ENCODE peak calls at places on chromosomes 2 and 18, in six cellular contexts. One of them, this sample, is unnamed. For H3K4me1, the result is how much of the 10 kb centered on the place peaks cover.

GRCh38 chr18:7812431-7813063 is 245.4 kb downstream of the PTPRM start:
- DNase-seq in tibial artery: no peak
- DNase-seq in uterus: no peak
- DNase-seq in effector memory CD4-positive, alpha-beta T cell: no peak
- DNase-seq in PC-9: peak
- DNase-seq in lower lobe of right lung: no peak
- DNase-seq in this sample: no peak

GRCh38 chr2:50196775-50197482 is 835.0 kb downstream of the NRXN1 start:
- DNase-seq in lower lobe of right lung: no peak
- DNase-seq in PC-9: no peak
- DNase-seq in effector memory CD4-positive, alpha-beta T cell: no peak
- DNase-seq in tibial artery: no peak
- DNase-seq in uterus: no peak
- DNase-seq in this sample: no peak

GRCh38 chr18:36382151-36382550 is 84.6 kb downstream of the FHOD3 start:
- DNase-seq in tibial artery: no peak
- DNase-seq in uterus: no peak
- DNase-seq in lower lobe of right lung: no peak
- DNase-seq in effector memory CD4-positive, alpha-beta T cell: no peak
- DNase-seq in PC-9: no peak
- DNase-seq in this sample: no peak

GRCh38 chr2:219887870-219888269 is 260.4 kb downstream of the SLC4A3 start:
- DNase-seq in effector memory CD4-positive, alpha-beta T cell: no peak
- DNase-seq in lower lobe of right lung: no peak
- DNase-seq in PC-9: no peak
- DNase-seq in tibial artery: no peak
- DNase-seq in uterus: no peak
- DNase-seq in this sample: no peak

GRCh38 chr18:47050468-47050867 is 15.0 kb upstream of the ELOA2 start:
- DNase-seq in effector memory CD4-positive, alpha-beta T cell: no peak
- DNase-seq in PC-9: peak
- DNase-seq in lower lobe of right lung: no peak
- DNase-seq in tibial artery: no peak
- DNase-seq in uterus: no peak
- DNase-seq in this sample: no peak

GRCh38 chr2:213251618-213252017 is 32.6 kb upstream of the SPAG16 start:
- DNase-seq in lower lobe of right lung: no peak
- DNase-seq in uterus: no peak
- DNase-seq in PC-9: no peak
- DNase-seq in effector memory CD4-positive, alpha-beta T cell: no peak
- DNase-seq in tibial artery: no peak
- DNase-seq in this sample: no peak

GRCh38 chr2:227183657-227184367 is 19.4 kb downstream of the COL4A3 start:
- DNase-seq in tibial artery: no peak
- DNase-seq in uterus: no peak
- DNase-seq in PC-9: no peak
- DNase-seq in lower lobe of right lung: peak
- DNase-seq in effector memory CD4-positive, alpha-beta T cell: no peak
- DNase-seq in this sample: no peak

GRCh38 chr18:2911533-2911932 is 64.7 kb downstream of the EMILIN2 start:
- DNase-seq in PC-9: no peak
- DNase-seq in lower lobe of right lung: no peak
- DNase-seq in uterus: no peak
- DNase-seq in tibial artery: no peak
- DNase-seq in effector memory CD4-positive, alpha-beta T cell: no peak
- DNase-seq in this sample: no peak

GRCh38 chr2:169291517-169291916 is 70.8 kb downstream of the LRP2 start:
- DNase-seq in tibial artery: no peak
- DNase-seq in lower lobe of right lung: no peak
- DNase-seq in effector memory CD4-positive, alpha-beta T cell: no peak
- DNase-seq in uterus: no peak
- DNase-seq in PC-9: no peak
- DNase-seq in this sample: no peak

GRCh38 chr2:172556284-172557033 is 569 bp downstream of the PDK1 start:
- DNase-seq in lower lobe of right lung: peak
- DNase-seq in uterus: peak
- DNase-seq in PC-9: peak
- DNase-seq in effector memory CD4-positive, alpha-beta T cell: peak
- DNase-seq in tibial artery: peak
- DNase-seq in this sample: peak

GRCh38 chr2:107635883-107636282 is 190.8 kb upstream of the RGPD4 start:
- DNase-seq in PC-9: no peak
- DNase-seq in effector memory CD4-positive, alpha-beta T cell: no peak
- DNase-seq in uterus: no peak
- DNase-seq in tibial artery: no peak
- DNase-seq in lower lobe of right lung: no peak
- DNase-seq in this sample: no peak

GRCh38 chr2:196324212-196324611 is 152.8 kb upstream of the STK17B start:
- DNase-seq in uterus: no peak
- DNase-seq in tibial artery: no peak
- DNase-seq in effector memory CD4-positive, alpha-beta T cell: no peak
- DNase-seq in lower lobe of right lung: no peak
- DNase-seq in PC-9: no peak
- DNase-seq in this sample: no peak

GRCh38 chr18:79760348-79760747 is 37.4 kb upstream of the KCNG2 start:
- DNase-seq in uterus: no peak
- DNase-seq in PC-9: no peak
- DNase-seq in lower lobe of right lung: no peak
- DNase-seq in tibial artery: no peak
- DNase-seq in effector memory CD4-positive, alpha-beta T cell: no peak
- DNase-seq in this sample: no peak

GRCh38 chr2:200356306-200356705 is 49.8 kb downstream of the SPATS2L start:
- DNase-seq in PC-9: no peak
- DNase-seq in effector memory CD4-positive, alpha-beta T cell: no peak
- DNase-seq in lower lobe of right lung: no peak
- DNase-seq in tibial artery: no peak
- DNase-seq in uterus: no peak
- DNase-seq in this sample: no peak
- H3K4me3 ChIP-seq in PC-9: no peak
- H3K4me3 ChIP-seq in effector memory CD4-positive, alpha-beta T cell: no peak
- H3K4me3 ChIP-seq in lower lobe of right lung: no peak
- H3K4me3 ChIP-seq in tibial artery: no peak
- H3K4me3 ChIP-seq in uterus: no peak
- H3K4me3 ChIP-seq in this sample: no peak

GRCh38 chr2:224556381-224556780 is 28.8 kb downstream of the CUL3 start:
- DNase-seq in uterus: no peak
- DNase-seq in PC-9: no peak
- DNase-seq in tibial artery: no peak
- DNase-seq in effector memory CD4-positive, alpha-beta T cell: no peak
- DNase-seq in lower lobe of right lung: no peak
- DNase-seq in this sample: no peak
- H3K4me1 ChIP-seq in uterus: under half
- H3K4me1 ChIP-seq in PC-9: under half
- H3K4me1 ChIP-seq in tibial artery: half or more
- H3K4me1 ChIP-seq in effector memory CD4-positive, alpha-beta T cell: under half
- H3K4me1 ChIP-seq in lower lobe of right lung: under half
- H3K4me1 ChIP-seq in this sample: under half

DNA sequence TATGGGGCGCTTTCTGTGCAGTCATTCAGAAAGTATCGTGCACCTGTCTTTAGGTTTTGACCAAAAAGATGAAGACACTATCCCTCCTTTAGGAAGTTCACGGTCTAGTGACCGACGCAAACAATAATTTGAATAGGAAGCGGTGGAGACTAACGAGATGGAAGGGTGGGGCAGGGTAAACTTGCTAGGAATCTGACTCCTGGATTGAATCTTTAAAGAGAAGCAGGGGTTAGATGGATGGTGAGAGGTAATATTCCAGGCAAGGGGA is 636 bp upstream of the TXNL1 start:
- DNase-seq in PC-9: no peak
- DNase-seq in effector memory CD4-positive, alpha-beta T cell: no peak
- DNase-seq in tibial artery: no peak
- DNase-seq in uterus: no peak
- DNase-seq in lower lobe of right lung: no peak
- DNase-seq in this sample: no peak
- H3K4me3 ChIP-seq in PC-9: peak
- H3K4me3 ChIP-seq in effector memory CD4-positive, alpha-beta T cell: peak
- H3K4me3 ChIP-seq in tibial artery: peak
- H3K4me3 ChIP-seq in uterus: peak
- H3K4me3 ChIP-seq in lower lobe of right lung: peak
- H3K4me3 ChIP-seq in this sample: peak

DNA sequence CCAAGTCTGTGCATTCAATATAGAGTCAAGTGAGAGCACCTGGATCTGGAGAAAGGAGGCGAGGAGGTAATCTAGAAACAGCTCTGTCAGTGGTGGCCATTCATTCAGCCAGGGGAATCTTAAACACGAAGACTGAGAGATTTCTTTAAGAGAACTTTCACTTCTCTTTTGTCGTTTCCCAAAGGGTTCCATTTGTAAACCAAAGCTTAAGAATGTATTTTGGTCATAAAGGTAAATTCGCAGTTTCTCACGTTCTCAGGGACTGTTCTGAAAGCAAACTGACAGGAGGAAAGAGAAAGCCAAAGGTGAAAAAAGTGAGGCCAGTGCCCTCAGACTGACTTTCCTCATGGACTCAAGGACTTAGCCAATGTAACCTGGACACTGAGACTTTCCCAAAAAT is 513.5 kb downstream of the CMPK2 start:
- DNase-seq in uterus: no peak
- DNase-seq in lower lobe of right lung: no peak
- DNase-seq in tibial artery: no peak
- DNase-seq in PC-9: no peak
- DNase-seq in effector memory CD4-positive, alpha-beta T cell: no peak
- DNase-seq in this sample: no peak
- H3K4me1 ChIP-seq in uterus: under half
- H3K4me1 ChIP-seq in lower lobe of right lung: under half
- H3K4me1 ChIP-seq in tibial artery: under half
- H3K4me1 ChIP-seq in PC-9: under half
- H3K4me1 ChIP-seq in effector memory CD4-positive, alpha-beta T cell: under half
- H3K4me1 ChIP-seq in this sample: under half

GRCh38 chr18:75220786-75221355 is 10.3 kb downstream of the TSHZ1 start:
- DNase-seq in tibial artery: no peak
- DNase-seq in uterus: no peak
- DNase-seq in effector memory CD4-positive, alpha-beta T cell: no peak
- DNase-seq in lower lobe of right lung: no peak
- DNase-seq in PC-9: no peak
- DNase-seq in this sample: no peak

GRCh38 chr18:75219684-75220083 is 9.1 kb downstream of the TSHZ1 start:
- DNase-seq in tibial artery: no peak
- DNase-seq in lower lobe of right lung: no peak
- DNase-seq in effector memory CD4-positive, alpha-beta T cell: no peak
- DNase-seq in PC-9: no peak
- DNase-seq in uterus: no peak
- DNase-seq in this sample: no peak

GRCh38 chr18:75221902-75222301 is 11.3 kb downstream of the TSHZ1 start:
- DNase-seq in effector memory CD4-positive, alpha-beta T cell: no peak
- DNase-seq in tibial artery: no peak
- DNase-seq in uterus: no peak
- DNase-seq in lower lobe of right lung: no peak
- DNase-seq in PC-9: no peak
- DNase-seq in this sample: no peak

GRCh38 chr18:75223687-75224347 is 13.2 kb downstream of the TSHZ1 start:
- DNase-seq in uterus: no peak
- DNase-seq in lower lobe of right lung: no peak
- DNase-seq in tibial artery: no peak
- DNase-seq in PC-9: no peak
- DNase-seq in effector memory CD4-positive, alpha-beta T cell: no peak
- DNase-seq in this sample: no peak

GRCh38 chr18:75221397-75221796 is 10.8 kb downstream of the TSHZ1 start:
- DNase-seq in tibial artery: no peak
- DNase-seq in uterus: no peak
- DNase-seq in PC-9: no peak
- DNase-seq in lower lobe of right lung: no peak
- DNase-seq in effector memory CD4-positive, alpha-beta T cell: no peak
- DNase-seq in this sample: no peak
- H3K4me3 ChIP-seq in tibial artery: no peak
- H3K4me3 ChIP-seq in uterus: no peak
- H3K4me3 ChIP-seq in PC-9: no peak
- H3K4me3 ChIP-seq in lower lobe of right lung: no peak
- H3K4me3 ChIP-seq in effector memory CD4-positive, alpha-beta T cell: no peak
- H3K4me3 ChIP-seq in this sample: no peak

GRCh38 chr2:217952409-217952808 is 50.4 kb downstream of the TNS1 start:
- DNase-seq in lower lobe of right lung: no peak
- DNase-seq in PC-9: no peak
- DNase-seq in uterus: peak
- DNase-seq in tibial artery: peak
- DNase-seq in effector memory CD4-positive, alpha-beta T cell: no peak
- DNase-seq in this sample: no peak

GRCh38 chr2:217953011-217953481 is 49.7 kb downstream of the TNS1 start:
- DNase-seq in PC-9: no peak
- DNase-seq in uterus: peak
- DNase-seq in effector memory CD4-positive, alpha-beta T cell: no peak
- DNase-seq in lower lobe of right lung: peak
- DNase-seq in tibial artery: peak
- DNase-seq in this sample: no peak

GRCh38 chr2:217951091-217951490 is 51.7 kb downstream of the TNS1 start:
- DNase-seq in uterus: peak
- DNase-seq in lower lobe of right lung: no peak
- DNase-seq in effector memory CD4-positive, alpha-beta T cell: no peak
- DNase-seq in tibial artery: no peak
- DNase-seq in PC-9: no peak
- DNase-seq in this sample: no peak

GRCh38 chr2:217950401-217950871 is 52.4 kb downstream of the TNS1 start:
- DNase-seq in tibial artery: peak
- DNase-seq in effector memory CD4-positive, alpha-beta T cell: no peak
- DNase-seq in lower lobe of right lung: no peak
- DNase-seq in PC-9: no peak
- DNase-seq in uterus: peak
- DNase-seq in this sample: no peak

GRCh38 chr2:217951521-217952247 is 51.1 kb downstream of the TNS1 start:
- DNase-seq in uterus: peak
- DNase-seq in PC-9: peak
- DNase-seq in lower lobe of right lung: peak
- DNase-seq in tibial artery: peak
- DNase-seq in effector memory CD4-positive, alpha-beta T cell: no peak
- DNase-seq in this sample: peak
- H3K4me1 ChIP-seq in uterus: under half
- H3K4me1 ChIP-seq in PC-9: under half
- H3K4me1 ChIP-seq in lower lobe of right lung: half or more
- H3K4me1 ChIP-seq in tibial artery: half or more
- H3K4me1 ChIP-seq in effector memory CD4-positive, alpha-beta T cell: under half
- H3K4me1 ChIP-seq in this sample: half or more

DNA sequence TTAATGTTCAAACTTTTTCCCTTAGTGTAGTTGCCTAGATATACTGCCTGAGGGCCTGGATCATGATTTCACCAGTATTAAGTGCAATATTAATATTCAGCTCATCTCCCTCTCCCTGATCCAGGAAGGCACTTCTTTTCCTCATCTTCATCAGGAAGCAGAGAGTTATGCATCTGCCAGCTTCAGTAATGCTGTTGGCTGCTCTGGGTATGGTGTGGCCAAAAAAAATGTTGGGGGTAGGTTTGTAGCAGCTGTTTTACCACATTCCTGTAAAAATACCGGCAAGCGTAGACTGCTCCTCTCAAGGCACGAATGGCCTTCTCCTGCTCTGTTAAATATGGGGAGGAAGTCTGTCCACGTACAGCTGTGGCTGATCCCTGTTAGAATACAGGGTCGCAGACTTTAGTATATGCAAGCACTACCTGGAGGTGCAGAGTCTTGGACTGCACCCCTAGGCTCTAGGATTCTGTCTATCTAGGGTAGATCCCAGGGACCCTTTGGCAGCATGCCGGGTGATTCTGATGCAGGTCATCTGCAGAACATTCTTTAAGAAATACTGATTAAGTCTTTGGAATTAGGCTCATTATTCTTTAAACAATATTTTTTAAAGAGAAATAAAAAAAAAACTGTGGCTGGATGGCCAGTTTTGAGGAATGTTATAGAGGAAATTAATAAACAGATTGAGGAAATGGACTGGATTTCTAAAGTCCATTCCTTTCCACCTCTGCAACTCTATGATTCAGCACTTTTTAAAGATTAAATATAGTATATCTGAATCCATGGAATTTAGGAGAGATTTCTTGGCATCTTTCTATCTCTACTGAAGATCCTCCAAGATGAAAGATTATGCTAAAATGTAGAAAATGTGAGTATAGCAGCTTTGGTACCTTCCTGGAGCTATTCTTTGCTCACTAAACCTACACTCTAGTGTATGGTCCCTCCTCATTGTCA is 21.0 kb upstream of the GLS start:
- DNase-seq in PC-9: peak
- DNase-seq in effector memory CD4-positive, alpha-beta T cell: no peak
- DNase-seq in tibial artery: no peak
- DNase-seq in lower lobe of right lung: no peak
- DNase-seq in uterus: no peak
- DNase-seq in this sample: no peak
- H3K4me3 ChIP-seq in PC-9: no peak
- H3K4me3 ChIP-seq in effector memory CD4-positive, alpha-beta T cell: no peak
- H3K4me3 ChIP-seq in tibial artery: peak
- H3K4me3 ChIP-seq in lower lobe of right lung: no peak
- H3K4me3 ChIP-seq in uterus: no peak
- H3K4me3 ChIP-seq in this sample: no peak